ENCODE peak calls at places on chromosomes 6 and 20, in nine cellular contexts. P is heart right ventricle, G is GM12878, L is brain microvascular endothelial cell, R is upper lobe of right lung, V is cardiac muscle cell, T is AG04450, I is HCT116, Q is psoas muscle. A is an unnamed sample. For H3K27me3, the result is how much of the 10 kb centered on the place peaks cover.

GRCh38 chr6:40755046-40755681 is 168.0 kb upstream of the LRFN2 start:
- DNase-seq in P (no peak), G (no peak), L (peak), R (no peak), V (peak), T (peak), I (no peak), Q (no peak), A (peak)

GRCh38 chr6:128412680-128413079 is 107.7 kb downstream of the PTPRK start:
- DNase-seq in P (no peak), G (no peak), L (no peak), R (no peak), V (no peak), T (no peak), I (no peak), Q (no peak), A (no peak)

GRCh38 chr6:157181649-157182048 is 141.7 kb downstream of the TMEM242 start:
- DNase-seq in P (no peak), G (no peak), L (no peak), R (no peak), V (no peak), T (no peak), I (peak), Q (no peak), A (no peak)

GRCh38 chr6:37557645-37558114 is 58.0 kb upstream of the CCDC167 start:
- DNase-seq in P (no peak), G (no peak), L (no peak), R (no peak), V (no peak), T (no peak), I (no peak), Q (no peak), A (peak)

GRCh38 chr6:37134622-37135191 is 35.2 kb upstream of the PIM1 start:
- DNase-seq in P (no peak), G (no peak), L (peak), R (no peak), V (no peak), T (peak), I (peak), Q (peak), A (no peak)

GRCh38 chr6:91453479-91453878 is 866.6 kb upstream of the MAP3K7 start:
- DNase-seq in P (no peak), G (no peak), L (no peak), R (no peak), V (no peak), T (no peak), I (no peak), Q (no peak), A (no peak)

GRCh38 chr6:158718431-158719126 is 68.7 kb downstream of the SYTL3 start:
- DNase-seq in P (no peak), G (no peak), L (peak), R (no peak), V (peak), T (no peak), I (peak), Q (no peak), A (peak)

GRCh38 chr6:169851641-169852503 is 100.5 kb downstream of the ERMARD start:
- DNase-seq in P (peak), G (no peak), L (peak), R (peak), V (no peak), T (no peak), I (no peak), Q (no peak), A (peak)

GRCh38 chr20:46820682-46821081 is 74.0 kb upstream of the EYA2 start:
- DNase-seq in P (no peak), G (no peak), L (no peak), R (no peak), V (peak), T (no peak), I (no peak), Q (no peak), A (no peak)

GRCh38 chr6:39029156-39030011 is 19.2 kb upstream of the GLP1R start:
- DNase-seq in P (no peak), G (no peak), L (peak), R (no peak), V (peak), T (no peak), I (peak), Q (no peak), A (peak)

GRCh38 chr20:37630161-37630560 is 63.7 kb upstream of the CTNNBL1 start:
- DNase-seq in P (no peak), G (no peak), L (no peak), R (no peak), V (peak), T (no peak), I (no peak), Q (no peak), A (no peak)

GRCh38 chr6:167778497-167779122 is 48.1 kb upstream of the AFDN start:
- DNase-seq in P (no peak), G (no peak), L (no peak), R (peak), V (no peak), T (no peak), I (no peak), Q (no peak), A (no peak)

GRCh38 chr20:57291003-57291402 is 24.6 kb upstream of the BMP7 start:
- DNase-seq in P (no peak), G (no peak), L (no peak), R (no peak), V (no peak), T (no peak), I (no peak), Q (no peak), A (no peak)

GRCh38 chr6:692356-692851 is 535 bp downstream of the EXOC2 start:
- DNase-seq in P (no peak), G (peak), L (peak), R (peak), V (peak), T (no peak), I (peak), Q (peak), A (peak)

GRCh38 chr6:33453361-33454008 is 891 bp upstream of the ZBTB9 start:
- DNase-seq in P (no peak), G (no peak), L (no peak), R (no peak), V (no peak), T (no peak), I (no peak), Q (no peak), A (no peak)

GRCh38 chr20:25247100-25247665 is 702 bp upstream of the PYGB start:
- DNase-seq in P (peak), G (no peak), L (peak), R (peak), V (peak), T (no peak), I (peak), Q (peak), A (peak)

GRCh38 chr6:113856571-113857564 is at the start of gene MARCKS:
- DNase-seq in P (peak), G (no peak), L (peak), R (peak), V (peak), T (peak), I (peak), Q (peak), A (peak)

GRCh38 chr20:18190466-18191233 is 53.0 kb downstream of the KAT14 start:
- DNase-seq in P (no peak), G (no peak), L (no peak), R (no peak), V (no peak), T (no peak), I (no peak), Q (no peak), A (no peak)

GRCh38 chr6:134636221-134636830 is 313.6 kb downstream of the ALDH8A1 start:
- DNase-seq in P (no peak), G (peak), L (no peak), R (no peak), V (no peak), T (no peak), I (no peak), Q (no peak), A (no peak)

GRCh38 chr6:107374264-107374663 is 85.1 kb downstream of the PDSS2 start:
- DNase-seq in P (no peak), G (no peak), L (no peak), R (no peak), V (no peak), T (no peak), I (no peak), Q (no peak), A (no peak)

GRCh38 chr6:7424967-7425807 is 35.6 kb downstream of the RIOK1 start:
- DNase-seq in P (peak), G (no peak), L (peak), R (no peak), V (peak), T (no peak), I (peak), Q (no peak), A (no peak)

GRCh38 chr6:20724443-20724842 is 190.2 kb downstream of the CDKAL1 start:
- DNase-seq in P (no peak), G (no peak), L (no peak), R (no peak), V (no peak), T (no peak), I (no peak), Q (no peak), A (no peak)

GRCh38 chr20:10218536-10219451 is at the start of gene SNAP25:
- DNase-seq in P (no peak), G (no peak), L (peak), R (no peak), V (peak), T (peak), I (peak), Q (no peak), A (peak)

GRCh38 chr6:14322841-14323240 is 205.3 kb downstream of the CD83 start:
- DNase-seq in P (no peak), G (no peak), L (no peak), R (no peak), V (no peak), T (no peak), I (no peak), Q (no peak), A (no peak)

GRCh38 chr6:25448965-25449538 is 169.9 kb downstream of the CARMIL1 start:
- DNase-seq in P (no peak), G (no peak), L (no peak), R (no peak), V (no peak), T (no peak), I (no peak), Q (no peak), A (no peak)

GRCh38 chr6:4356899-4357659 is 221.7 kb upstream of the ECI2 start:
- DNase-seq in P (no peak), G (no peak), L (no peak), R (no peak), V (no peak), T (no peak), I (no peak), Q (no peak), A (no peak)

GRCh38 chr6:4359108-4359710 is 223.8 kb upstream of the ECI2 start:
- DNase-seq in P (no peak), G (no peak), L (no peak), R (no peak), V (no peak), T (no peak), I (no peak), Q (no peak), A (no peak)

GRCh38 chr6:4355241-4355640 is 219.9 kb upstream of the ECI2 start:
- DNase-seq in P (no peak), G (no peak), L (peak), R (no peak), V (peak), T (no peak), I (peak), Q (no peak), A (no peak)

GRCh38 chr6:4360920-4361319 is 225.5 kb upstream of the ECI2 start:
- DNase-seq in P (no peak), G (no peak), L (no peak), R (no peak), V (no peak), T (no peak), I (no peak), Q (no peak), A (no peak)

DNA sequence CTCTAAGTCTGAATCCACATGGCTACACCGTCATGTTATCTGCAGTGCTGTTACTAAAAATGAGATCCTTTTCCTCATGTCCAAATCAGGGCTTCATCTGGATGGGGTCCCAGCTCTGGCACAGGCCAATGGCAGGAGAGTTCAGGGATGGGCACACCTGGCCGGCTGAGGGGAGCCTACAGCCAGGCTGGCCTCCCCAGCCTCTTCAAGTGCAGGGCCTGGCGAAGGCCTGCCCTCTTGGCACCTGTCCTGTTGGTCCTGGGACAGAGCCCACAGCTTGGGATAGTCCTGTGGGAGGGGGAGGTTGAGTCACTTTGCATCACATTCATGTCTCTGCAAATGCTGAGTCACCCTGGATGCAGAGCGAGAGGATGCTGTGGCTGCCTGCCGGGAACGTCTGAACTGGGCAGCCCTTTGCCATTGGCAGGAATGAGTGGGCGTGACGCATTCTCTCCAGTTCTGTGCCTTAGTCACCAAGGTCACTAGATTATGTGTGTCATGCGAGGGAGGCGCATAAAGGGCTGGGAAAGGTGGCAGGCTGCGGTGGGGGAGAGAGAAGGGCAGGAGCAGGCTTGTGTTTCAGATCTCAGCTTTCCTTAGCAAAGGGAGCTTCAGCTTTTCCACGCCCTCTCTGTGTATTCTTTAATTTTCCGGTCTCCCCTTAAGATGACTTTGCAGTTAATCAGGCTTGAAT is 223.2 kb upstream of the ECI2 start:
- DNase-seq in P (peak), G (no peak), L (peak), R (peak), V (no peak), T (peak), I (peak), Q (peak), A (no peak)
- H3K4me3 ChIP-seq in P (no peak), G (no peak), L (no peak), R (no peak), V (no peak), T (peak), I (no peak), Q (peak), A (no peak)

GRCh38 chr6:10381133-10381829 is 33.6 kb downstream of the TFAP2A start:
- DNase-seq in P (no peak), G (no peak), L (no peak), R (no peak), V (peak), T (no peak), I (no peak), Q (no peak), A (peak)
- TF ChIP-seq CTCF in P (no peak), G (peak), L (peak), R (no peak), V (no peak), T (peak), I (peak), Q (no peak), A (peak)

DNA sequence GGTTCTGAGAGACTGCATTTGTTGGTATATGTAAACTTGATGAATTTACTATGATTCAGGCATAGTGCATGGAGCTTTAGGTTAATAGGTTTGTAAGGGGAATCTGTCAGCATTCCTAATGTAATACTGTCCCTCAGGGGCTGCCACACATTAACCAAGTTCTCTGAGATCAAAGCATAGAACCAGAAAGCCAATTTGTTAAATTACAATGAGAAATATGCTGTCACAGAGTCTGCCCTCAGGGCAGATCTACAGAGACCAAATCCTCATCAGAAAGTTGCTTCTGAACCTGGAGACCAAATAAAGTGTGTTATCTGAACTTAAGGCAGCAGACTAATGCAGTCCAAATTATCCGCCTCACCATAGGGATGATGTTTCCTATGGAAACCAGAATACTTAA is 250.8 kb upstream of the HTR1E start:
- DNase-seq in P (no peak), G (no peak), L (no peak), R (no peak), V (no peak), T (no peak), I (no peak), Q (no peak), A (no peak)
- H3K27me3 ChIP-seq in P (under half), G (under half), L (under half), R (under half), V (under half), T (under half), I (under half), Q (under half), A (under half)

GRCh38 chr6:138429731-138430130 is 25.7 kb downstream of the HEBP2 start:
- DNase-seq in P (no peak), G (no peak), L (no peak), R (no peak), V (no peak), T (no peak), I (no peak), Q (no peak), A (no peak)
- H3K4me3 ChIP-seq in P (no peak), G (no peak), L (no peak), R (no peak), V (no peak), T (no peak), I (no peak), Q (no peak), A (no peak)

GRCh38 chr6:31700716-31701401 is 2.3 kb downstream of the ABHD16A start:
- DNase-seq in P (no peak), G (no peak), L (no peak), R (no peak), V (no peak), T (no peak), I (no peak), Q (no peak), A (no peak)

GRCh38 chr6:31702421-31702818 is 704 bp downstream of the ABHD16A start:
- DNase-seq in P (no peak), G (no peak), L (peak), R (no peak), V (peak), T (no peak), I (no peak), Q (no peak), A (no peak)

GRCh38 chr6:31706599-31706998 is at the start of gene LY6G6F:
- DNase-seq in P (no peak), G (no peak), L (no peak), R (no peak), V (no peak), T (no peak), I (no peak), Q (no peak), A (no peak)

GRCh38 chr6:31701666-31702420 is 1.3 kb downstream of the ABHD16A start:
- DNase-seq in P (peak), G (no peak), L (peak), R (no peak), V (no peak), T (no peak), I (no peak), Q (peak), A (no peak)

GRCh38 chr6:31702819-31703716 is at the start of gene ABHD16A:
- DNase-seq in P (peak), G (peak), L (peak), R (peak), V (peak), T (peak), I (peak), Q (peak), A (peak)
- TF ChIP-seq CTCF in P (peak), G (peak), L (peak), R (no peak), V (no peak), T (no peak), I (no peak), Q (peak), A (no peak)

DNA sequence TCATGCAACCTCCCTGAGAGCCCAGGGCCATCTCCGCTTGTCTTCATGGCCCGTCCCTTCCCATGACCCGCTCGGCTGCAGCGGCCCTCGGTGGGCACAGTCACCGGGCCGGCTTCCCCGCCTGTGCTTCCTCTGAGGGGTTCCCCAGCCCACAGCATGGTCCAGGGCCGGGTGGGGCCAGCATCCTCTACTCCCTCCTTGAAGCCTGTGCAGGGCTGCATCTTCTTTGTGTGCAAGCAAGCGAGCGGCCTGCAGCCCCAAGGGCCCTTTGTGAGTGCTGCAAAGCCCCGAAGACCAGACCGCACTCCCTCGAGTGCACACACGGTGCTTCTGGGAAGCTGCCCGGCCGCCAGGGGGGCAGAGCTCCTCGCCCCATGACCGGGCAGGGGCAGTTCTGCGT is 265.8 kb downstream of the TAF4 start:
- DNase-seq in P (no peak), G (no peak), L (no peak), R (no peak), V (no peak), T (no peak), I (no peak), Q (no peak), A (no peak)
- H3K27me3 ChIP-seq in P (half or more), G (under half), L (under half), R (under half), V (under half), T (under half), I (under half), Q (under half), A (half or more)

DNA sequence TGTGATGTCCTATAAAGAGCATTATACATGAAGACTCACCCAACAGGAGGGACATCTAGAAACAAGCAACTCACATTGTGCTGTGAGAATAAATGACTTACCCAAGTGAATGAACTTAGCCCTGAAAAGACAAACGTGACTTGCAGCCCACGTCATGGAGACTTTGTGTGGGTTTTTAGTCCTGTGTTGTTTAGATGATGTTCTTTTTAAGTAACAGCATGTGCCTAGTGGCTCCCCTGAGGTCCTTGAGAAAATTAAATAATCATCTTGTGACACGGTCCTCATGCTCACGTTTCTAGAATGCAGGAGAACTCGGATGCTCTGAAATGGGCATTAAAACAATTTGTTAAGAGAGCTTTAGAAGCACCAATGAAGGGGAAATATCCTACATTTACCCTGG is 165.1 kb downstream of the SASH1 start:
- DNase-seq in P (no peak), G (no peak), L (no peak), R (no peak), V (no peak), T (no peak), I (no peak), Q (peak), A (no peak)
- H3K4me3 ChIP-seq in P (no peak), G (no peak), L (no peak), R (peak), V (no peak), T (peak), I (no peak), Q (peak), A (no peak)

GRCh38 chr20:20860078-20860806 is 147.8 kb upstream of the RALGAPA2 start:
- DNase-seq in P (peak), G (peak), L (peak), R (peak), V (peak), T (peak), I (peak), Q (peak), A (peak)
- TF ChIP-seq CTCF in P (peak), G (peak), L (peak), R (peak), V (peak), T (peak), I (peak), Q (peak), A (peak)

GRCh38 chr20:36362261-36362660 is 56.1 kb downstream of the DLGAP4 start:
- DNase-seq in P (no peak), G (no peak), L (no peak), R (no peak), V (no peak), T (no peak), I (no peak), Q (no peak), A (no peak)
- H3K27me3 ChIP-seq in P (under half), G (under half), L (under half), R (under half), V (under half), T (under half), I (under half), Q (under half), A (under half)

A was measured in WERI-Rb-1.